ENCODE peak calls at places on chromosome 19, in five cellular contexts. R, C, X, D and M are unnamed samples.

GRCh38 chr19:45314708-45315107 is 8.0 kb downstream of the CKM start:
- DNase-seq in R (no peak), C (no peak), X (no peak), D (no peak), M (no peak)

GRCh38 chr19:44356383-44357111 is at the start of gene ZNF112:
- DNase-seq in R (peak), C (no peak), X (peak), D (peak), M (peak)

GRCh38 chr19:6842871-6843607 is 44.3 kb upstream of the ADGRE1 start:
- DNase-seq in R (no peak), C (no peak), X (no peak), D (no peak), M (no peak)

GRCh38 chr19:17113127-17113785 is 37.7 kb downstream of the MYO9B start:
- DNase-seq in R (no peak), C (no peak), X (peak), D (no peak), M (no peak)

GRCh38 chr19:19461671-19462622 is 53.4 kb downstream of the TSSK6 start:
- DNase-seq in R (peak), C (no peak), X (peak), D (peak), M (no peak)

GRCh38 chr19:34228347-34228746 is 26.0 kb upstream of the GARRE1 start:
- DNase-seq in R (no peak), C (no peak), X (peak), D (no peak), M (no peak)

GRCh38 chr19:51462681-51463080 is 4.4 kb upstream of the SIGLEC8 start:
- DNase-seq in R (no peak), C (no peak), X (no peak), D (no peak), M (no peak)

GRCh38 chr19:3285647-3286176 is 61.3 kb downstream of the CELF5 start:
- DNase-seq in R (no peak), C (no peak), X (no peak), D (no peak), M (no peak)

GRCh38 chr19:50264483-50265186 is 61.2 kb downstream of the MYH14 start:
- DNase-seq in R (no peak), C (no peak), X (no peak), D (no peak), M (no peak)

GRCh38 chr19:28537079-28537478 is 675.9 kb downstream of the UQCRFS1 start:
- DNase-seq in R (no peak), C (no peak), X (no peak), D (no peak), M (no peak)

GRCh38 chr19:39390460-39390758 is 497 bp downstream of the PAF1 start:
- DNase-seq in R (peak), C (peak), X (peak), D (peak), M (no peak)

GRCh38 chr19:49361438-49362047 is 673 bp downstream of the TEAD2 start:
- DNase-seq in R (no peak), C (no peak), X (peak), D (peak), M (no peak)

GRCh38 chr19:1935484-1936208 is 5.3 kb upstream of the CSNK1G2 start:
- DNase-seq in R (no peak), C (no peak), X (peak), D (no peak), M (no peak)

GRCh38 chr19:50210425-50210824 is 7.0 kb downstream of the MYH14 start:
- DNase-seq in R (no peak), C (no peak), X (no peak), D (no peak), M (no peak)